ENCODE peak calls at places on chromosome 18, in six cellular contexts. L is spleen, W is GM06990, H is K562, B is cardiac muscle cell, P is body of pancreas. C is an unnamed sample.

GRCh38 chr18:26574958-26575864 is 26.9 kb upstream of the KCTD1 start:
- DNase-seq in L (peak; percentile 79), W (peak; percentile 3), B (peak; percentile 68), H (no peak), P (peak; percentile 32), C (no peak)

GRCh38 chr18:68841301-68841700 is 43.4 kb downstream of the CCDC102B start:
- DNase-seq in L (no peak), P (no peak), B (peak; percentile 50), H (no peak), W (no peak), C (no peak)

GRCh38 chr18:26655614-26656400 is 107.5 kb upstream of the KCTD1 start:
- DNase-seq in P (peak; percentile 60), H (no peak), B (peak; percentile 63), W (no peak), L (no peak), C (peak; percentile 55)

GRCh38 chr18:63253428-63254372 is 65.9 kb downstream of the BCL2 start:
- DNase-seq in P (no peak), L (no peak), H (no peak), W (no peak), B (peak; percentile 70), C (no peak)

GRCh38 chr18:47756364-47757016 is 174.0 kb downstream of the SMAD2 start:
- DNase-seq in W (peak; percentile 34), H (peak; percentile 50), P (peak; percentile 69), L (peak; percentile 85), B (peak; percentile 64), C (no peak)

GRCh38 chr18:40124107-40124506 is 1830.9 kb upstream of the PIK3C3 start:
- DNase-seq in P (no peak), H (no peak), B (peak; percentile 22), W (no peak), L (no peak), C (no peak)

GRCh38 chr18:74546751-74547530 is 12.6 kb downstream of the CNDP1 start:
- DNase-seq in L (no peak), B (peak; percentile 47), H (no peak), W (no peak), P (no peak), C (peak; percentile 47)

GRCh38 chr18:21489119-21489750 is 111.3 kb downstream of the ESCO1 start:
- DNase-seq in H (peak; percentile 71), P (peak; percentile 46), L (no peak), B (peak; percentile 77), W (no peak), C (no peak)

GRCh38 chr18:21636769-21637168 is 24.7 kb downstream of the SNRPD1 start:
- DNase-seq in P (no peak), W (no peak), L (no peak), H (no peak), B (no peak), C (no peak)

GRCh38 chr18:48238206-48238605 is 171.0 kb downstream of the ZBTB7C start:
- DNase-seq in P (no peak), W (no peak), L (no peak), H (no peak), B (peak; percentile 89), C (no peak)

GRCh38 chr18:49098386-49098785 is 147.6 kb upstream of the SMAD7 start:
- DNase-seq in H (no peak), B (no peak), W (no peak), L (no peak), P (no peak), C (no peak)

DNA sequence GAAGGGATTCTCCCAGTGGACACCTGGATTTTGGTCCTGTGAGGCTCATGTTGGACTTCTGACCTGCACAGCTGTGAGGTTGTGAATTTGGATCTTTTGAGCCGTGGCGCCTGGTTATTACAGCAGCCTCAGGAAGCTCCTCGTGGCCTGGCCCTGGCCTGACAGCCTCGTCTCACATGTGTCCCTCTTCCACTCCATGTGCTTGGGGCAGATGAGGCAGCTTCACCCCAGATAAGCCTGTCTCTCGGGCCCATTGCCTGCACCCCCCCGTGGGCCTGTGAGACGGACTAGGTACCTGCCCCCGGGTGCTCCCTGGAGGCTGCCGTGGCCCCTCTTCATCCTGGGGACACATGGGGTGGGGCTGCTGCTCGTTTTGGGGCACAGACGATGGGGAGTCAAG is 51.2 kb downstream of the CTDP1 start:
- DNase-seq in H (no peak), L (no peak), W (no peak), P (no peak), B (no peak), C (no peak)
- H3K36me3 ChIP-seq in H (peaks cover 49% of the 10 kb centered on the region), L (peaks cover 100% of the 10 kb centered on the region), W (peaks cover 27% of the 10 kb centered on the region), P (peaks cover 7% of the 10 kb centered on the region), B (peaks cover 7% of the 10 kb centered on the region), C (no peaks in the 10 kb centered on the region)

GRCh38 chr18:76878426-76878825 is 56.1 kb downstream of the ZNF236 start:
- DNase-seq in P (no peak), H (no peak), L (no peak), W (no peak), B (no peak), C (no peak)
- H3K36me3 ChIP-seq in P (no peaks in the 10 kb centered on the region), H (peaks cover 42% of the 10 kb centered on the region), L (peaks cover 90% of the 10 kb centered on the region), W (peaks cover 15% of the 10 kb centered on the region), B (peaks cover 24% of the 10 kb centered on the region), C (no peaks in the 10 kb centered on the region)

GRCh38 chr18:248053-248452 is 19.8 kb downstream of the THOC1 start:
- DNase-seq in H (peak; percentile 44), W (no peak), P (no peak), L (no peak), B (no peak), C (no peak)

GRCh38 chr18:240175-240574 is 27.7 kb downstream of the THOC1 start:
- DNase-seq in P (no peak), L (no peak), B (peak; percentile 9), W (no peak), H (no peak), C (no peak)

GRCh38 chr18:250685-251084 is 17.2 kb downstream of the THOC1 start:
- DNase-seq in H (no peak), B (no peak), L (no peak), W (no peak), P (no peak), C (no peak)

GRCh38 chr18:245282-245847 is 22.5 kb downstream of the THOC1 start:
- DNase-seq in P (no peak), B (peak; percentile 29), H (no peak), W (no peak), L (no peak), C (no peak)
- H3K36me3 ChIP-seq in P (no peaks in the 10 kb centered on the region), B (peaks cover 53% of the 10 kb centered on the region), H (peaks cover 81% of the 10 kb centered on the region), W (peaks cover 3% of the 10 kb centered on the region), L (peaks cover 98% of the 10 kb centered on the region), C (no peaks in the 10 kb centered on the region)

DNA sequence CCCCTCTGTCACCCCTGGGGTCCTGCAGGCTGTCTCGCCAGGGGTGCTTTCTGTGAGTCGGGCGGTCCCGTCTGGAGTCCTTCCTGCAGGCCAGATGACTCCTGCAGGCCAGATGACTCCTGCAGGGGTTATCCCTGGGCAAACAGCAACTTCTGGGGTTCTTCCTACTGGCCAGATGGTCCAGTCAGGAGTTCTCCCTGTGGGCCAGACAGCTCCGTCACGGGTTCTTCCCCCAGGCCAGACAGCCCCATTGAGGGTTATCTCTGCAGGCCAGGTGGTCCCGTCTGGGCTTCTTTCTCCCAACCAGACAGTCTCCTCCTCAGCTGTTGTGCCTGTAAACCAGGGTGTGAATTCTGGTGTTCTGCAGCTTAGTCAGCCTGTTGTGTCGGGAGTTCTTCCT is 27.6 kb downstream of the ADNP2 start:
- DNase-seq in B (no peak), P (no peak), L (no peak), W (no peak), H (no peak), C (no peak)
- H3K36me3 ChIP-seq in B (peaks cover 45% of the 10 kb centered on the region), P (no peaks in the 10 kb centered on the region), L (peaks cover 85% of the 10 kb centered on the region), W (peaks cover 24% of the 10 kb centered on the region), H (peaks cover 72% of the 10 kb centered on the region), C (no peaks in the 10 kb centered on the region)

C was measured in uterus.